ENCODE peak calls at places on chromosomes 13 and 19, in ten cellular contexts. I is kidney epithelial cell, W is heart left ventricle, U is pancreas, K is cardiac fibroblast, S is heart right ventricle, X is Peyer's patch, T is AG09309, N is spleen, Y is transverse colon. D is an unnamed sample.

GRCh38 chr13:110915874-110916670 is 1.2 kb upstream of the ANKRD10 start:
- DNase-seq in U (no peak), K (peak), S (no peak), X (no peak), W (no peak), N (no peak), Y (no peak), T (peak), I (no peak), D (peak)

GRCh38 chr19:14089662-14090508 is 666 bp downstream of the SAMD1 start:
- DNase-seq in T (no peak), Y (peak), U (peak), W (peak), I (no peak), S (peak), N (peak), K (peak), X (peak), D (peak)

GRCh38 chr19:38687837-38688378 is 40.5 kb downstream of the ACTN4 start:
- DNase-seq in W (no peak), Y (no peak), U (no peak), T (no peak), S (no peak), X (no peak), K (no peak), N (no peak), I (no peak), D (no peak)

GRCh38 chr19:6564393-6564792 is 26.6 kb downstream of the CD70 start:
- DNase-seq in N (no peak), K (peak), S (no peak), T (no peak), Y (no peak), X (no peak), I (no peak), U (no peak), W (no peak), D (peak)

GRCh38 chr13:38898481-38898880 is 92.2 kb downstream of the STOML3 start:
- DNase-seq in W (no peak), I (no peak), X (no peak), N (no peak), T (no peak), U (no peak), Y (no peak), K (no peak), S (no peak), D (no peak)

GRCh38 chr13:43878897-43879322 is 630 bp downstream of the CCDC122 start:
- DNase-seq in S (peak), U (peak), T (peak), X (no peak), I (peak), Y (peak), K (peak), N (peak), W (peak), D (peak)

GRCh38 chr13:107124129-107124718 is 556.3 kb upstream of the ARGLU1 start:
- DNase-seq in Y (no peak), T (no peak), X (no peak), W (no peak), N (no peak), U (no peak), K (peak), S (no peak), I (no peak), D (peak)

GRCh38 chr19:44796701-44797115 is 12.2 kb upstream of the BCAM start:
- DNase-seq in W (peak), X (no peak), T (no peak), I (no peak), N (no peak), K (no peak), Y (no peak), U (no peak), S (peak), D (no peak)

GRCh38 chr13:52109096-52109495 is 19.8 kb downstream of the NEK5 start:
- DNase-seq in W (no peak), N (no peak), U (no peak), K (no peak), T (no peak), X (no peak), Y (no peak), S (no peak), I (no peak), D (no peak)

GRCh38 chr13:91024157-91024792 is 323.2 kb upstream of the MIR17HG start:
- DNase-seq in W (no peak), N (no peak), Y (no peak), X (no peak), S (no peak), I (no peak), U (no peak), K (no peak), T (no peak), D (no peak)

GRCh38 chr13:76474356-76474755 is 411.8 kb downstream of the KCTD12 start:
- DNase-seq in K (peak), W (no peak), Y (no peak), X (no peak), T (no peak), N (no peak), I (no peak), U (no peak), S (no peak), D (peak)

GRCh38 chr13:59120297-59120843 is 1043.4 kb downstream of the DIAPH3 start:
- DNase-seq in W (no peak), X (no peak), Y (no peak), U (no peak), T (no peak), N (no peak), S (no peak), K (no peak), I (no peak), D (no peak)

GRCh38 chr13:23987331-23987730 is 90.0 kb upstream of the C1QTNF9B start:
- DNase-seq in Y (no peak), U (no peak), S (no peak), W (no peak), T (no peak), I (no peak), K (peak), N (no peak), X (no peak), D (peak)

GRCh38 chr13:43374621-43375020 is 351.2 kb downstream of the DNAJC15 start:
- DNase-seq in X (no peak), I (no peak), T (peak), U (no peak), Y (no peak), W (no peak), S (no peak), N (no peak), K (peak), D (peak)

GRCh38 chr13:113113846-113114271 is 8.3 kb downstream of the F7 start:
- DNase-seq in K (no peak), I (no peak), T (no peak), Y (peak), N (peak), S (no peak), W (no peak), X (peak), U (no peak), D (no peak)

GRCh38 chr19:11763117-11763516 is 3.7 kb upstream of the ZNF441 start:
- DNase-seq in W (no peak), N (no peak), U (no peak), K (no peak), I (no peak), X (no peak), T (no peak), S (no peak), Y (no peak), D (no peak)

GRCh38 chr19:34856052-34856451 is 70.7 kb upstream of the ZNF30 start:
- DNase-seq in Y (no peak), N (no peak), K (no peak), U (no peak), T (no peak), I (no peak), S (no peak), W (no peak), X (no peak), D (no peak)

GRCh38 chr13:59478908-59479307 is 684.8 kb downstream of the DIAPH3 start:
- DNase-seq in Y (no peak), S (no peak), T (no peak), X (no peak), U (no peak), N (no peak), K (no peak), W (no peak), I (no peak), D (no peak)

GRCh38 chr13:113747291-113747833 is 11.7 kb upstream of the TMEM255B start:
- DNase-seq in T (no peak), Y (no peak), I (no peak), S (no peak), X (peak), W (no peak), K (no peak), N (peak), U (no peak), D (no peak)

GRCh38 chr19:46350029-46350757 is 3.3 kb downstream of the PPP5C start:
- DNase-seq in X (no peak), N (no peak), T (no peak), Y (peak), U (peak), I (no peak), W (peak), K (no peak), S (peak), D (no peak)

GRCh38 chr13:97781891-97782305 is 171.6 kb upstream of the IPO5 start:
- DNase-seq in X (no peak), N (no peak), U (no peak), T (no peak), I (no peak), Y (no peak), S (no peak), K (peak), W (no peak), D (peak)

GRCh38 chr13:43193789-43194188 is 170.4 kb downstream of the DNAJC15 start:
- DNase-seq in S (no peak), U (no peak), K (no peak), I (no peak), N (no peak), Y (no peak), W (no peak), X (no peak), T (no peak), D (no peak)

GRCh38 chr13:102999498-102999897 is 66.7 kb downstream of the SLC10A2 start:
- DNase-seq in I (no peak), N (no peak), Y (no peak), U (no peak), W (no peak), T (no peak), K (no peak), X (no peak), S (no peak), D (no peak)

GRCh38 chr19:55447421-55448174 is 4.5 kb upstream of the SHISA7 start:
- DNase-seq in T (no peak), I (no peak), S (no peak), K (peak), W (peak), Y (no peak), U (no peak), N (no peak), X (no peak), D (peak)

GRCh38 chr13:20128459-20128927 is 32.4 kb downstream of the GJA3 start:
- DNase-seq in Y (peak), T (no peak), X (no peak), N (no peak), S (no peak), U (peak), K (no peak), W (no peak), I (no peak), D (no peak)

GRCh38 chr13:67416047-67416925 is 186.2 kb upstream of the PCDH9 start:
- DNase-seq in N (no peak), K (peak), U (peak), T (no peak), I (no peak), X (no peak), Y (no peak), W (no peak), S (no peak), D (peak)
- TF ChIP-seq CTCF in N (no peak), K (peak), U (no peak), T (peak), I (peak), X (no peak), Y (no peak), W (peak), S (peak), D (peak)

DNA sequence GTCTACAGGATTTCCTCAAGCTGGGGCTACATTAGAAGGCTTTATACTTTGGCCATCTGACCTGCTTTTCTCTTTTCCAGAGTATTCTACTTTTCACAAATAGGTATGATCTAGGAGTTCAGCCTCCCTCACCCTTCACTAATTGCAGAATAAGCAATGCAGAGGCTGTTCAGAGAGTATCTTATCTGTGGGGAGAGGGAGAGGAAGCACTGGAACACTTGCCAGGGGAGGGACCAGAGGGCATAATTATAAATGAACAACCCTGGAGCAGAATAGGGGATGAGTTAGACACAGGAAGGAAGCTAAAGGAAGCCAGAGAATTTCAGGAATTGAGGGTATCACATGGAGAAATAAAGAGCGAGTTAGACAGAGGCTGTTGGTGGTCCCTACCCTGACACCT is 29.9 kb downstream of the CEACAM1 start:
- DNase-seq in Y (no peak), K (no peak), X (no peak), S (no peak), W (no peak), U (no peak), N (no peak), I (no peak), T (no peak), D (no peak)
- H3K4me3 ChIP-seq in Y (no peak), K (no peak), X (no peak), S (no peak), W (no peak), U (no peak), N (no peak), I (no peak), T (no peak), D (no peak)

GRCh38 chr19:483332-484072 is 12.8 kb upstream of the MADCAM1 start:
- DNase-seq in U (no peak), S (no peak), Y (no peak), K (no peak), W (peak), T (no peak), I (no peak), X (no peak), N (peak), D (no peak)

GRCh38 chr19:484494-484893 is 11.8 kb upstream of the MADCAM1 start:
- DNase-seq in W (no peak), U (no peak), X (no peak), Y (no peak), S (no peak), N (no peak), T (no peak), I (no peak), K (no peak), D (no peak)

GRCh38 chr19:480016-480855 is 16.1 kb upstream of the MADCAM1 start:
- DNase-seq in T (no peak), U (peak), I (no peak), Y (peak), N (peak), W (peak), K (peak), X (peak), S (peak), D (peak)

GRCh38 chr19:485122-485521 is 11.2 kb upstream of the MADCAM1 start:
- DNase-seq in S (no peak), X (no peak), I (no peak), W (no peak), Y (no peak), U (no peak), N (no peak), T (no peak), K (no peak), D (no peak)

GRCh38 chr19:482186-483041 is 13.9 kb upstream of the MADCAM1 start:
- DNase-seq in Y (no peak), X (no peak), T (no peak), N (peak), W (peak), K (no peak), I (no peak), S (no peak), U (no peak), D (no peak)
- TF ChIP-seq CTCF in Y (no peak), X (no peak), T (no peak), N (no peak), W (no peak), K (peak), I (no peak), S (no peak), U (no peak), D (no peak)

GRCh38 chr19:4586245-4586644 is 26.8 kb upstream of the SEMA6B start:
- DNase-seq in Y (no peak), I (no peak), T (no peak), K (no peak), S (no peak), U (no peak), W (no peak), N (no peak), X (no peak), D (no peak)

GRCh38 chr19:4585556-4585955 is 26.1 kb upstream of the SEMA6B start:
- DNase-seq in X (no peak), U (no peak), K (no peak), I (no peak), Y (no peak), T (no peak), W (no peak), N (no peak), S (no peak), D (no peak)

GRCh38 chr19:4582980-4583842 is 23.7 kb upstream of the SEMA6B start:
- DNase-seq in Y (no peak), K (no peak), I (no peak), U (no peak), S (no peak), T (no peak), W (no peak), X (no peak), N (peak), D (no peak)

GRCh38 chr19:4583961-4584669 is 24.6 kb upstream of the SEMA6B start:
- DNase-seq in X (no peak), W (no peak), S (no peak), U (no peak), I (no peak), K (peak), T (no peak), Y (no peak), N (peak), D (no peak)

DNA sequence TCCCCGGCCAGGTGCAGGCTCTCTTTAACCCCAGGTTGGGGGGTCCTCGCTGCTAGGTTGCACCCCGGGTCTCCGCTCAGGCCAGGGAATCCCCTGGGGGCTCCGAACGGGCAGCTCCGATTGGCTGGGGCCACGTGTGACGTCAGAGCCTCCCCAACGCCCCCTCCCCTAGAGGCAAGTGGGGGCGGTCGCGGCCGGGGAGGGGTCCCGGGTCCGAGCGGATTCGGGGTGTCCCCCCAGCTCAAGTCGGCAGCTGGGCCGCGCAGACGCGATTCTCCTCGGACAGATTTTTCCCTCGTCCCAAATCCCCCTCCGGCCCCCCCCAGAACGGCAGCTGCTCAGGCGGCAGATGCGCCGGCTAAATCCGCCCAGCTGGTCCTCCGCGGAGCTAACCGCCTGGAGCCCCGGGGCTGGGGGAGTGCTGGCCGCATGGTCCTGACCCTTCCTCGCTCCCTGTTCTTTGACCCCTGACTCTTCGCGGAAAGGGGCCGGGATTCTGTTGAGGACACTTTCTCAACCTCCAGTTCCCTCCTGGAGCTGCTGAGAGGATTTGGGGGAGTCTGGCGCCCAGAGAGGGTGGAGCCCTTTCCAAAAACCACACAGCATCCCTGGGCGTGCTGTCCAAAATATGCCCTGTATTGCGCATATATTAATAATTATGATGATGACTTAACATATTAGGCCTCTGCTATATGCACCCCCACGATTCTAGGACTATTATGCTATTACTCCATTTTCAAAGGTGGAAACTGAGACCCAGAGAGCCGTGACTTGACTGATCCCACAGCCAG is 25.4 kb upstream of the SEMA6B start:
- DNase-seq in W (no peak), U (no peak), Y (no peak), S (no peak), N (no peak), T (no peak), X (no peak), K (no peak), I (no peak), D (no peak)
- H3K4me3 ChIP-seq in W (peak), U (peak), Y (no peak), S (peak), N (peak), T (peak), X (no peak), K (peak), I (peak), D (no peak)

GRCh38 chr13:84912720-84913119 is 886.5 kb downstream of the SLITRK6 start:
- DNase-seq in T (no peak), U (no peak), N (no peak), I (no peak), X (no peak), S (no peak), W (no peak), Y (no peak), K (no peak), D (no peak)

DNA sequence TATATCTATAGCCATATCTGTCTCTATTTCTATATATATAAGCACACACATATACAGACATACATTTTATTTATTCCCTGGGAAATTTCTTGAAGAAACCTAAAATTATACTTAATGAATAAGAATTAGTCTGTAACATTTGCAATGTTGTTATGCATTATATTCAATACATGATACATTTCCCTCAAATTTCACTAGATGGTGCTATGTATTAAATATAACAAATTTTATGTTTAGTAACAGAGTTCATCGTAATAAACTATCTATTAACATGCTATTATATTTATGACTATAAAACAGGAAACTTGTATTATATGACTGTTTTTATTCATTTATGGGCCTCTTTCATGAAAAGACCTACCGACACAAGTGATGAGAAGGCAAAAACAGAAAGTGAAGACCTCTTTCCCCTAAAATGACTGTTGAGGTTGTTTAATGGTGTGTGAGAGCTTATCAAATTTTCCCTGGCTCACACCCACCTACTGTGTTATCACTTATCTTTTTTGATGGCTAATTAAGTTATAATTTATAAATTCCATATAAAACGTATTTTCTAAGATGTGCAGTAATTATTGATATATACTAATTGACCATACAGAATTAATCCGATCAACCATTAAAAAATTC is 881.9 kb downstream of the SLITRK6 start:
- DNase-seq in K (peak), I (no peak), T (no peak), Y (no peak), X (no peak), N (no peak), U (no peak), W (no peak), S (no peak), D (peak)
- TF ChIP-seq CTCF in K (no peak), I (no peak), T (no peak), Y (peak), X (no peak), N (no peak), U (no peak), W (peak), S (peak), D (peak)

GRCh38 chr19:310781-311496 is 19.7 kb upstream of the PLPP2 start:
- DNase-seq in U (no peak), W (no peak), I (no peak), Y (no peak), X (no peak), K (no peak), N (peak), T (no peak), S (no peak), D (no peak)
- H3K4me3 ChIP-seq in U (no peak), W (peak), I (no peak), Y (no peak), X (no peak), K (no peak), N (peak), T (no peak), S (peak), D (no peak)

GRCh38 chr13:28329395-28330158 is 165.4 kb downstream of the FLT1 start:
- DNase-seq in K (peak), T (peak), I (peak), S (no peak), U (no peak), W (no peak), N (no peak), X (no peak), Y (no peak), D (peak)
- TF ChIP-seq CTCF in K (no peak), T (no peak), I (no peak), S (no peak), U (no peak), W (no peak), N (no peak), X (no peak), Y (no peak), D (no peak)

GRCh38 chr19:48333467-48334384 is 8.4 kb downstream of the EMP3 start:
- DNase-seq in X (peak), S (peak), N (peak), Y (peak), W (peak), U (peak), T (no peak), I (peak), K (peak), D (peak)
- H3K4me3 ChIP-seq in X (peak), S (peak), N (peak), Y (peak), W (peak), U (peak), T (peak), I (peak), K (peak), D (peak)

GRCh38 chr13:28117689-28118377 is 17.5 kb upstream of the FLT3 start:
- DNase-seq in T (no peak), I (no peak), Y (peak), X (no peak), N (no peak), S (peak), W (peak), K (peak), U (peak), D (no peak)

GRCh38 chr13:28121224-28121623 is 17.1 kb upstream of the PAN3 start:
- DNase-seq in U (no peak), Y (no peak), N (no peak), T (no peak), W (no peak), X (no peak), S (no peak), K (no peak), I (no peak), D (no peak)

GRCh38 chr13:28116736-28117135 is 16.4 kb upstream of the FLT3 start:
- DNase-seq in I (no peak), U (no peak), K (no peak), X (no peak), S (no peak), W (no peak), Y (no peak), T (no peak), N (no peak), D (no peak)

GRCh38 chr13:28120317-28120716 is 18.0 kb upstream of the PAN3 start:
- DNase-seq in T (no peak), U (no peak), Y (no peak), X (no peak), I (no peak), W (no peak), N (no peak), S (no peak), K (no peak), D (no peak)
- TF ChIP-seq CTCF in T (no peak), U (no peak), Y (no peak), X (no peak), I (no peak), W (no peak), N (no peak), S (no peak), K (no peak), D (no peak)

D was measured in fibroblast of mammary gland.